ENCODE peak calls at places on chromosomes 12 and 14, in nine cellular contexts. K is HCT116, D is neural crest cell, N is cardiac muscle cell, I is fibroblast of lung, T is AG09319, P is fibroblast of mammary gland, G is progenitor cell of endocrine pancreas, L is Peyer's patch. M is an unnamed sample.

GRCh38 chr12:128178971-128179370 is 88.0 kb upstream of the TMEM132C start:
- DNase-seq in K (no peak), D (no peak), N (no peak), I (no peak), T (no peak), P (no peak), G (no peak), L (no peak), M (no peak)

GRCh38 chr14:22871962-22872832 is 657 bp downstream of the LRP10 start:
- DNase-seq in K (peak; percentile 64), D (peak; percentile 84), N (peak; percentile 85), I (peak; percentile 86), T (peak; percentile 64), P (peak; percentile 78), G (peak; percentile 85), L (peak; percentile 82), M (no peak)

GRCh38 chr14:34580381-34580780 is 40.9 kb upstream of the EAPP start:
- DNase-seq in K (no peak), D (no peak), N (no peak), I (no peak), T (no peak), P (no peak), G (no peak), L (no peak), M (no peak)

GRCh38 chr14:56751471-56751870 is 58.8 kb downstream of the OTX2 start:
- DNase-seq in K (no peak), D (no peak), N (no peak), I (no peak), T (no peak), P (no peak), G (no peak), L (no peak), M (no peak)

GRCh38 chr14:37210448-37210847 is 12.7 kb downstream of the MIPOL1 start:
- DNase-seq in K (no peak), D (no peak), N (no peak), I (no peak), T (no peak), P (no peak), G (no peak), L (no peak), M (no peak)

GRCh38 chr12:122028601-122029560 is 7.2 kb downstream of the BCL7A start:
- DNase-seq in K (no peak), D (no peak), N (no peak), I (no peak), T (no peak), P (no peak), G (no peak), L (peak; percentile 62), M (no peak)

GRCh38 chr14:35403085-35403396 is 1.5 kb downstream of the NFKBIA start:
- DNase-seq in K (no peak), D (no peak), N (peak; percentile 59), I (peak; percentile 75), T (no peak), P (peak; percentile 62), G (no peak), L (peak; percentile 32), M (no peak)

GRCh38 chr14:67237591-67237990 is 3.6 kb upstream of the PALS1 start:
- DNase-seq in K (no peak), D (no peak), N (no peak), I (no peak), T (no peak), P (no peak), G (no peak), L (no peak), M (no peak)

GRCh38 chr12:12439636-12440035 is 82.8 kb downstream of the BORCS5 start:
- DNase-seq in K (no peak), D (no peak), N (peak; percentile 93), I (peak; percentile 79), T (no peak), P (peak; percentile 95), G (no peak), L (no peak), M (no peak)

GRCh38 chr14:37592288-37593274 is 2.5 kb downstream of the FOXA1 start:
- DNase-seq in K (no peak), D (no peak), N (no peak), I (no peak), T (no peak), P (no peak), G (peak; percentile 33), L (no peak), M (no peak)

GRCh38 chr14:82414853-82415539 is 881.3 kb upstream of the SEL1L start:
- DNase-seq in K (no peak), D (no peak), N (no peak), I (no peak), T (no peak), P (no peak), G (no peak), L (no peak), M (no peak)

GRCh38 chr14:37584211-37585100 is 10.6 kb downstream of the FOXA1 start:
- DNase-seq in K (no peak), D (no peak), N (no peak), I (no peak), T (no peak), P (no peak), G (no peak), L (no peak), M (no peak)

GRCh38 chr12:53300187-53300586 is 692 bp downstream of the MYG1 start:
- DNase-seq in K (no peak), D (no peak), N (peak; percentile 57), I (peak; percentile 63), T (no peak), P (peak; percentile 72), G (no peak), L (no peak), M (no peak)

GRCh38 chr12:53298154-53298553 is 1.3 kb upstream of the MYG1 start:
- DNase-seq in K (no peak), D (no peak), N (peak; percentile 89), I (peak; percentile 80), T (peak; percentile 87), P (peak; percentile 92), G (no peak), L (no peak), M (peak; percentile 97)

GRCh38 chr12:53299101-53299453 is 418 bp upstream of the MYG1 start:
- DNase-seq in K (peak; percentile 29), D (no peak), N (peak; percentile 83), I (peak; percentile 76), T (no peak), P (peak; percentile 91), G (no peak), L (no peak), M (no peak)

GRCh38 chr12:53302903-53303302 is 3.4 kb downstream of the MYG1 start:
- DNase-seq in K (no peak), D (no peak), N (no peak), I (no peak), T (no peak), P (no peak), G (no peak), L (no peak), M (no peak)

GRCh38 chr12:53299454-53300180 is at the start of gene MYG1:
- DNase-seq in K (peak; percentile 80), D (peak; percentile 65), N (peak; percentile 92), I (peak; percentile 88), T (peak; percentile 49), P (peak; percentile 85), G (peak; percentile 51), L (peak; percentile 85), M (no peak)
- TF ChIP-seq CTCF in K (no peak), D (peak; percentile 43), N (peak; percentile 30), I (peak; percentile 36), T (peak; percentile 24), P (peak; percentile 12), G (peak; percentile 37), L (peak; percentile 50), M (peak; percentile 41)

GRCh38 chr14:60488175-60488574 is 2.3 kb upstream of the C14orf39 start:
- DNase-seq in K (no peak), D (no peak), N (no peak), I (no peak), T (no peak), P (no peak), G (no peak), L (no peak), M (no peak)
- TF ChIP-seq CTCF in K (peak; percentile 45), D (peak; percentile 41), N (peak; percentile 21), I (no peak), T (no peak), P (peak; percentile 17), G (peak; percentile 23), L (no peak), M (no peak)

GRCh38 chr14:92093320-92093719 is 13.1 kb downstream of the ATXN3 start:
- DNase-seq in K (no peak), D (no peak), N (no peak), I (no peak), T (no peak), P (peak; percentile 8), G (no peak), L (no peak), M (no peak)
- TF ChIP-seq CTCF in K (no peak), D (no peak), N (peak; percentile 12), I (peak; percentile 18), T (peak; percentile 5), P (peak; percentile 16), G (peak; percentile 24), L (no peak), M (no peak)

DNA sequence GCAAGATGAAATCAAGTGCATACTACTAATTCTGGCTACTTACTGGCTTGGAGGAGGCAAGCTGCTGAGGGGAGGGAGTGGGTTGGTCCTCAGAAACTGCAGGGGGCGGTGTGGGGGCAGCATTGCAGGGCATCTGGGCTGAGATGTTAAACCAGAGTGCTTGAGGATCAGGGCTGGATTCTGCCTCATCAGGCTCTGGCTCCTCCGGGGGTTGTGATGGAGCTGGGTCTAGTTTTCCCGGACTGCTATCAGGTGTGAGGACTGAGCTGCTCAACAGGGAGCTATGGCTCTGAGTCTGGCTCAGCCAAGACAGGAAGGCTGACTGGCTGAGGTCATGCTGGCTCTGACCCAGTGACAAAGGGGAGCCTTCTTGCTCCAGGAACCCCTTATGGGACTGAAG is 28.6 kb downstream of the BAZ2A start:
- DNase-seq in K (no peak), D (no peak), N (no peak), I (no peak), T (no peak), P (no peak), G (no peak), L (peak; percentile 23), M (no peak)
- TF ChIP-seq CTCF in K (peak; percentile 36), D (peak; percentile 24), N (no peak), I (peak; percentile 16), T (no peak), P (peak; percentile 21), G (no peak), L (no peak), M (peak; percentile 16)

GRCh38 chr14:100528962-100529560 is 58.2 kb downstream of the BEGAIN start:
- DNase-seq in K (no peak), D (no peak), N (no peak), I (no peak), T (no peak), P (no peak), G (no peak), L (peak; percentile 6), M (no peak)
- TF ChIP-seq CTCF in K (no peak), D (no peak), N (no peak), I (no peak), T (no peak), P (no peak), G (no peak), L (no peak), M (no peak)

M was measured in AG04449.